ENCODE peak calls at places on chromosome 17, in five cellular contexts. One of them, this sample, is unnamed.

GRCh38 chr17:73308017-73308823 is 3.6 kb downstream of the CDC42EP4 start:
- DNase-seq in HepG2: peak; percentile 91
- DNase-seq in K562: peak; percentile 76
- DNase-seq in SK-N-SH: no peak
- DNase-seq in HCT116: peak; percentile 86
- DNase-seq in this sample: no peak

GRCh38 chr17:34306466-34306865 is 12.8 kb upstream of the CCL8 start:
- DNase-seq in SK-N-SH: peak; percentile 32
- DNase-seq in K562: no peak
- DNase-seq in HCT116: no peak
- DNase-seq in HepG2: no peak
- DNase-seq in this sample: no peak

GRCh38 chr17:29577009-29577777 is 8.7 kb downstream of the TP53I13 start:
- DNase-seq in HepG2: no peak
- DNase-seq in K562: no peak
- DNase-seq in HCT116: no peak
- DNase-seq in SK-N-SH: no peak
- DNase-seq in this sample: no peak

GRCh38 chr17:79097226-79098055 is 22.8 kb downstream of the ENGASE start:
- DNase-seq in HepG2: no peak
- DNase-seq in HCT116: no peak
- DNase-seq in SK-N-SH: peak; percentile 70
- DNase-seq in K562: peak; percentile 81
- DNase-seq in this sample: no peak

GRCh38 chr17:21573961-21574610 is 118.2 kb upstream of the KCNJ18 start:
- DNase-seq in K562: no peak
- DNase-seq in HCT116: no peak
- DNase-seq in HepG2: no peak
- DNase-seq in SK-N-SH: peak; percentile 81
- DNase-seq in this sample: no peak

GRCh38 chr17:48759288-48759687 is 30.7 kb upstream of the HOXB13 start:
- DNase-seq in K562: no peak
- DNase-seq in SK-N-SH: no peak
- DNase-seq in HCT116: no peak
- DNase-seq in HepG2: no peak
- DNase-seq in this sample: no peak

GRCh38 chr17:69538795-69539194 is 124.3 kb downstream of the MAP2K6 start:
- DNase-seq in K562: no peak
- DNase-seq in SK-N-SH: no peak
- DNase-seq in HepG2: no peak
- DNase-seq in HCT116: no peak
- DNase-seq in this sample: no peak

GRCh38 chr17:52207786-52208185 is 49.3 kb upstream of the CA10 start:
- DNase-seq in SK-N-SH: no peak
- DNase-seq in HCT116: no peak
- DNase-seq in HepG2: no peak
- DNase-seq in K562: no peak
- DNase-seq in this sample: no peak

GRCh38 chr17:39097159-39097519 is 54.3 kb downstream of the PLXDC1 start:
- DNase-seq in K562: no peak
- DNase-seq in HepG2: no peak
- DNase-seq in HCT116: no peak
- DNase-seq in SK-N-SH: no peak
- DNase-seq in this sample: no peak

GRCh38 chr17:57603978-57604377 is 141.1 kb downstream of the CCDC182 start:
- DNase-seq in K562: no peak
- DNase-seq in HepG2: no peak
- DNase-seq in SK-N-SH: no peak
- DNase-seq in HCT116: no peak
- DNase-seq in this sample: peak; percentile 79

GRCh38 chr17:61411114-61411943 is 11.7 kb downstream of the TBX2 start:
- DNase-seq in HCT116: no peak
- DNase-seq in K562: no peak
- DNase-seq in HepG2: no peak
- DNase-seq in SK-N-SH: peak; percentile 79
- DNase-seq in this sample: no peak

GRCh38 chr17:30600062-30600829 is 123.0 kb downstream of the GOSR1 start:
- DNase-seq in HCT116: peak; percentile 59
- DNase-seq in HepG2: peak; percentile 64
- DNase-seq in K562: no peak
- DNase-seq in SK-N-SH: peak; percentile 97
- DNase-seq in this sample: peak; percentile 38

GRCh38 chr17:67253379-67253778 is 8.4 kb upstream of the HELZ start:
- DNase-seq in HCT116: no peak
- DNase-seq in SK-N-SH: no peak
- DNase-seq in K562: no peak
- DNase-seq in HepG2: no peak
- DNase-seq in this sample: no peak

GRCh38 chr17:68161644-68162428 is 86.0 kb upstream of the AMZ2 start:
- DNase-seq in HepG2: no peak
- DNase-seq in HCT116: no peak
- DNase-seq in SK-N-SH: no peak
- DNase-seq in K562: no peak
- DNase-seq in this sample: no peak

GRCh38 chr17:28563475-28563874 is 7.8 kb downstream of the PIGS start:
- DNase-seq in SK-N-SH: no peak
- DNase-seq in HepG2: peak; percentile 73
- DNase-seq in HCT116: no peak
- DNase-seq in K562: no peak
- DNase-seq in this sample: no peak
- TF ChIP-seq ZBTB33 in SK-N-SH: no peak
- TF ChIP-seq ZBTB33 in HepG2: no peak
- TF ChIP-seq ZBTB33 in HCT116: no peak
- TF ChIP-seq ZBTB33 in K562: no peak
- TF ChIP-seq ZBTB33 in this sample: no peak

GRCh38 chr17:82548681-82549303 is 29.3 kb downstream of the FOXK2 start:
- DNase-seq in HCT116: no peak
- DNase-seq in K562: peak; percentile 37
- DNase-seq in HepG2: no peak
- DNase-seq in SK-N-SH: peak; percentile 26
- DNase-seq in this sample: no peak

GRCh38 chr17:82544431-82545070 is 25.0 kb downstream of the FOXK2 start:
- DNase-seq in HepG2: no peak
- DNase-seq in SK-N-SH: peak; percentile 62
- DNase-seq in HCT116: no peak
- DNase-seq in K562: no peak
- DNase-seq in this sample: no peak

GRCh38 chr17:82542439-82542838 is 22.9 kb downstream of the FOXK2 start:
- DNase-seq in HepG2: no peak
- DNase-seq in SK-N-SH: no peak
- DNase-seq in HCT116: no peak
- DNase-seq in K562: no peak
- DNase-seq in this sample: no peak

GRCh38 chr17:82547981-82548380 is 28.4 kb downstream of the FOXK2 start:
- DNase-seq in SK-N-SH: no peak
- DNase-seq in HCT116: no peak
- DNase-seq in K562: no peak
- DNase-seq in HepG2: no peak
- DNase-seq in this sample: no peak

GRCh38 chr17:82545071-82545462 is 25.5 kb downstream of the FOXK2 start:
- DNase-seq in SK-N-SH: no peak
- DNase-seq in HCT116: no peak
- DNase-seq in K562: no peak
- DNase-seq in HepG2: no peak
- DNase-seq in this sample: no peak
- TF ChIP-seq ZBTB33 in SK-N-SH: no peak
- TF ChIP-seq ZBTB33 in HCT116: no peak
- TF ChIP-seq ZBTB33 in K562: no peak
- TF ChIP-seq ZBTB33 in HepG2: no peak
- TF ChIP-seq ZBTB33 in this sample: no peak

GRCh38 chr17:2060681-2061440 is 6.0 kb downstream of the HIC1 start:
- DNase-seq in HCT116: no peak
- DNase-seq in K562: no peak
- DNase-seq in HepG2: no peak
- DNase-seq in SK-N-SH: no peak
- DNase-seq in this sample: no peak

GRCh38 chr17:2064147-2064489 is 9.2 kb downstream of the HIC1 start:
- DNase-seq in HepG2: no peak
- DNase-seq in HCT116: no peak
- DNase-seq in SK-N-SH: no peak
- DNase-seq in K562: no peak
- DNase-seq in this sample: no peak

GRCh38 chr17:2063306-2064146 is 8.6 kb downstream of the HIC1 start:
- DNase-seq in HepG2: no peak
- DNase-seq in SK-N-SH: no peak
- DNase-seq in HCT116: no peak
- DNase-seq in K562: no peak
- DNase-seq in this sample: no peak

GRCh38 chr17:2061441-2061797 is 6.5 kb downstream of the HIC1 start:
- DNase-seq in HCT116: no peak
- DNase-seq in SK-N-SH: no peak
- DNase-seq in HepG2: no peak
- DNase-seq in K562: no peak
- DNase-seq in this sample: no peak

DNA sequence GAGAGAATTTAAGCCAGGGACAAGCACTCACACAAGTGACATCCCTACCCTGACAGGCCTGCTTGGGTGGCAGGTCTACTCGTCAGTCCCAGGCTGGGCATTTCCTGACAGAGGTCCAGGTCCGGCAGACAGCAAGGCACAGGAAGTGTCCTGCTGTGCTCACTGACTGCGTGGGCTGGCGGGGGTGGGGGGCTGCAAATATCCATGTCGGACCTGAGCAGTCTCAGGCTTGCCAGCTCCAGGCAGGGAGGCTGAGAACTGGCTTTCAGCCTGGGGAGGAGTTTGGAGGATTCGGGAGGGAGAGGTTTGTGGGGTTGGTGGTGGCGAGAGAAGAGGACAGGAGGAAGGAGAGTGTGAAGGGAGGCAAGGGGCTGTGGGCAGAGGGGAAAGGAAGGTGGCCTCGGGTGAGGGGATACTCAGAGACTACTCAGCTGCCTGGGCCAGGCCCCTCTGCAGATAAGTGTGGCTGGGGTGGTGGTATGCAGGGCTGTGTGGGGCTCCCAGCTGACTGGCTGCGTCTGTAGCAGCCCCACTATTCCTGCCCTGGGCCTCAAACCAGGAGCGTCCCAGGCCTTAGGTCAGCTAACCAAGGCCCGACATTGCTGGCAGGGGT is 7.8 kb downstream of the HIC1 start:
- DNase-seq in HepG2: no peak
- DNase-seq in K562: no peak
- DNase-seq in HCT116: no peak
- DNase-seq in SK-N-SH: no peak
- DNase-seq in this sample: no peak
- TF ChIP-seq ZBTB33 in HepG2: no peak
- TF ChIP-seq ZBTB33 in K562: no peak
- TF ChIP-seq ZBTB33 in HCT116: no peak
- TF ChIP-seq ZBTB33 in SK-N-SH: no peak
- TF ChIP-seq ZBTB33 in this sample: no peak

DNA sequence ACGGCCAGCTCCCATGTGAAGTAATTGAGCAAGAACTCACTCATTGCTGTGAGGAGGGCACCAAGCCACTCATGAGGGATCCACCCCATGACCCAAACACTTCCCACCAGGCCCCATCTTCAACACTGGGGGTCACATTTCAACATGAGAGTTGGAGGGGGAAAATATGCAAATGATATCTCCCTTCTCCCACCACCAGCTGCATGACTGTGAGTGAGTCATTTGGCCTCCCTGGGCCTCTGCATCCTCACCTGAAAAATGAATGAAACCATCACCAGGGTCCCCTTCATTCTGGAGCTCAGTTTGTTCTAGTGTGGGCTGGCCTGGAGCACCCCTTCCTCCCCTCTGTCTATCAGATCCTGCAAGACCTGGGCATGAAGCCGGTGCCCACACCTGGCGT is 6.8 kb upstream of the MED9 start:
- DNase-seq in SK-N-SH: no peak
- DNase-seq in K562: no peak
- DNase-seq in HepG2: no peak
- DNase-seq in HCT116: no peak
- DNase-seq in this sample: no peak
- TF ChIP-seq ZBTB33 in SK-N-SH: no peak
- TF ChIP-seq ZBTB33 in K562: no peak
- TF ChIP-seq ZBTB33 in HepG2: no peak
- TF ChIP-seq ZBTB33 in HCT116: no peak
- TF ChIP-seq ZBTB33 in this sample: no peak

GRCh38 chr17:37081287-37081686 is 132.5 kb downstream of the AATF start:
- DNase-seq in HepG2: no peak
- DNase-seq in K562: no peak
- DNase-seq in SK-N-SH: no peak
- DNase-seq in HCT116: no peak
- DNase-seq in this sample: no peak

GRCh38 chr17:37082461-37082860 is 133.7 kb downstream of the AATF start:
- DNase-seq in SK-N-SH: no peak
- DNase-seq in HepG2: no peak
- DNase-seq in K562: no peak
- DNase-seq in HCT116: no peak
- DNase-seq in this sample: no peak

GRCh38 chr17:37084375-37084774 is 135.6 kb downstream of the AATF start:
- DNase-seq in K562: no peak
- DNase-seq in SK-N-SH: no peak
- DNase-seq in HCT116: no peak
- DNase-seq in HepG2: no peak
- DNase-seq in this sample: no peak

GRCh38 chr17:37083461-37083860 is 134.7 kb downstream of the AATF start:
- DNase-seq in K562: no peak
- DNase-seq in SK-N-SH: no peak
- DNase-seq in HepG2: no peak
- DNase-seq in HCT116: no peak
- DNase-seq in this sample: no peak

GRCh38 chr17:37082985-37083384 is 134.2 kb downstream of the AATF start:
- DNase-seq in K562: no peak
- DNase-seq in HepG2: no peak
- DNase-seq in SK-N-SH: no peak
- DNase-seq in HCT116: no peak
- DNase-seq in this sample: no peak
- TF ChIP-seq ZBTB33 in K562: no peak
- TF ChIP-seq ZBTB33 in HepG2: no peak
- TF ChIP-seq ZBTB33 in SK-N-SH: no peak
- TF ChIP-seq ZBTB33 in HCT116: no peak
- TF ChIP-seq ZBTB33 in this sample: no peak

GRCh38 chr17:50620237-50620636 is 14.4 kb upstream of the ABCC3 start:
- DNase-seq in SK-N-SH: peak; percentile 84
- DNase-seq in HepG2: no peak
- DNase-seq in HCT116: no peak
- DNase-seq in K562: no peak
- DNase-seq in this sample: no peak
- TF ChIP-seq ZBTB33 in SK-N-SH: no peak
- TF ChIP-seq ZBTB33 in HepG2: no peak
- TF ChIP-seq ZBTB33 in HCT116: no peak
- TF ChIP-seq ZBTB33 in K562: no peak
- TF ChIP-seq ZBTB33 in this sample: no peak

DNA sequence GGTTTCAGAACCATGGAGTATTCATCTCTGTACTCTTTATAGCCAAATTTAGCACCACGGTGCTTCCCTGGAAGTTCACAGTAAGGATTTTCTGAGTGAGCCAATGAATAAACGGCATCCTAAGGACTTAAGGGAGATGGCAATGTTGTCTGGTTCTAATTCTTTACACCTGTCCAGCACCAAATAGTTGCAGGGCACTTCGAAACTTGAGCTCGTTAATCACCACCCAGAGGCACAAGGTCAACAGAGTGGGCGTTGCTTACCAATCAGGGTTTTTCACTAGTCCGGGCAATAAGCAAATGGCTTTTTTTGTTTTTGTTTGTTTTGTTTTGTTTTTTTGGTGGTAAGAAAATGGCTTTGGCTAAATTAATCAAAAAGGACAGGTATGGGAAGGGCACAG is 28.2 kb upstream of the TMEM220 start:
- DNase-seq in HCT116: no peak
- DNase-seq in SK-N-SH: no peak
- DNase-seq in HepG2: no peak
- DNase-seq in K562: no peak
- DNase-seq in this sample: no peak
- TF ChIP-seq ZBTB33 in HCT116: no peak
- TF ChIP-seq ZBTB33 in SK-N-SH: no peak
- TF ChIP-seq ZBTB33 in HepG2: no peak
- TF ChIP-seq ZBTB33 in K562: no peak
- TF ChIP-seq ZBTB33 in this sample: no peak